ENCODE peak calls at places on chromosomes 3 and 15, in nine cellular contexts. N, Y, P, R, S, K, D, O and T are unnamed samples.

GRCh38 chr3:47016934-47017435 is 37.5 kb downstream of the NBEAL2 start:
- DNase-seq in N (no peak), Y (peak), P (peak), R (no peak), S (no peak), K (no peak), D (peak), O (peak), T (no peak)

GRCh38 chr15:80710635-80711553 is 15.8 kb downstream of the ABHD17C start:
- DNase-seq in N (no peak), Y (peak), P (peak), R (no peak), S (no peak), K (no peak), D (no peak), O (peak), T (no peak)

GRCh38 chr3:129104498-129105079 is 17.0 kb downstream of the RAB43 start:
- DNase-seq in N (no peak), Y (no peak), P (no peak), R (no peak), S (no peak), K (no peak), D (no peak), O (no peak), T (no peak)

GRCh38 chr3:106183762-106184391 is 315.1 kb upstream of the CBLB start:
- DNase-seq in N (no peak), Y (peak), P (peak), R (no peak), S (peak), K (no peak), D (peak), O (no peak), T (no peak)

GRCh38 chr3:18445421-18446066 is 20.4 kb upstream of the SATB1 start:
- DNase-seq in N (peak), Y (no peak), P (no peak), R (no peak), S (no peak), K (no peak), D (peak), O (peak), T (no peak)

GRCh38 chr3:107412376-107412775 is 35.1 kb downstream of the CCDC54 start:
- DNase-seq in N (no peak), Y (peak), P (peak), R (no peak), S (no peak), K (no peak), D (peak), O (no peak), T (no peak)

GRCh38 chr3:43094381-43094780 is 11.5 kb downstream of the POMGNT2 start:
- DNase-seq in N (no peak), Y (no peak), P (no peak), R (no peak), S (no peak), K (no peak), D (no peak), O (no peak), T (no peak)

GRCh38 chr3:49799761-49800160 is at the start of gene CDHR4:
- DNase-seq in N (no peak), Y (peak), P (peak), R (peak), S (no peak), K (no peak), D (no peak), O (no peak), T (peak)

GRCh38 chr15:61879219-61879618 is 181.0 kb downstream of the VPS13C start:
- DNase-seq in N (no peak), Y (no peak), P (no peak), R (no peak), S (no peak), K (no peak), D (peak), O (no peak), T (no peak)

GRCh38 chr3:186596568-186597287 is 16.1 kb upstream of the AHSG start:
- DNase-seq in N (no peak), Y (peak), P (no peak), R (no peak), S (peak), K (peak), D (no peak), O (no peak), T (no peak)

GRCh38 chr3:52021869-52022268 is 26.2 kb upstream of the RPL29 start:
- DNase-seq in N (no peak), Y (no peak), P (no peak), R (peak), S (no peak), K (no peak), D (peak), O (no peak), T (no peak)

GRCh38 chr3:20051123-20051806 is 11.0 kb downstream of the KAT2B start:
- DNase-seq in N (no peak), Y (no peak), P (no peak), R (no peak), S (no peak), K (no peak), D (no peak), O (no peak), T (no peak)

GRCh38 chr3:196518999-196519737 is 4.0 kb upstream of the SMCO1 start:
- DNase-seq in N (peak), Y (peak), P (peak), R (peak), S (no peak), K (peak), D (peak), O (peak), T (peak)

GRCh38 chr15:38040615-38041014 is 106.2 kb downstream of the TMCO5A start:
- DNase-seq in N (no peak), Y (no peak), P (no peak), R (no peak), S (no peak), K (no peak), D (no peak), O (no peak), T (no peak)

GRCh38 chr3:40523781-40524180 is 979 bp upstream of the ZNF621 start:
- DNase-seq in N (no peak), Y (no peak), P (no peak), R (no peak), S (no peak), K (no peak), D (no peak), O (no peak), T (no peak)

GRCh38 chr3:105401691-105402149 is 35.0 kb downstream of the ALCAM start:
- DNase-seq in N (no peak), Y (peak), P (peak), R (no peak), S (no peak), K (no peak), D (no peak), O (no peak), T (peak)

GRCh38 chr3:15042936-15043335 is 22.2 kb downstream of the MRPS25 start:
- DNase-seq in N (no peak), Y (peak), P (no peak), R (no peak), S (no peak), K (no peak), D (no peak), O (no peak), T (no peak)

GRCh38 chr15:78540955-78541743 is 905 bp downstream of the PSMA4 start:
- DNase-seq in N (no peak), Y (peak), P (peak), R (no peak), S (no peak), K (no peak), D (no peak), O (peak), T (no peak)

GRCh38 chr3:13419356-13420050 is 619 bp downstream of the NUP210 start:
- DNase-seq in N (no peak), Y (no peak), P (no peak), R (no peak), S (no peak), K (peak), D (peak), O (peak), T (no peak)

GRCh38 chr15:29652595-29652994 is 169.7 kb downstream of the TJP1 start:
- DNase-seq in N (no peak), Y (no peak), P (no peak), R (no peak), S (no peak), K (no peak), D (no peak), O (no peak), T (no peak)

GRCh38 chr15:64985382-64986033 is 4.2 kb downstream of the SPG21 start:
- DNase-seq in N (no peak), Y (peak), P (peak), R (no peak), S (no peak), K (no peak), D (no peak), O (no peak), T (no peak)

GRCh38 chr3:35643391-35643790 is 4.1 kb downstream of the ARPP21 start:
- DNase-seq in N (no peak), Y (no peak), P (no peak), R (no peak), S (no peak), K (no peak), D (no peak), O (no peak), T (no peak)